ENCODE peak calls at places on chromosomes 3 and 15, in nine cellular contexts. Q is RWPE1; V is thyroid gland; R is stimulated activated CD4-positive, alpha-beta T cell treated with anti-CD3 and anti-CD28 coated beads, TNF-alpha, amount 100 ng/mL, for 4 hours; L is activated CD4-positive, alpha-beta T cell treated with anti-CD3 and anti-CD28 coated beads for 4 hours; I is activated T-helper 9 cell treated with anti-CD3 and anti-CD28 coated beads, Interleukin-2, amount 50 U/mL, for 16 hours; P is progenitor cell of endocrine pancreas; N is heart left ventricle; D is iris pigment epithelial cell. S is an unnamed sample.

GRCh38 chr3:56422316-56422715 is 46.0 kb downstream of the ERC2 start:
- DNase-seq in V (no peak), N (no peak), L (no peak), D (no peak), P (no peak), I (no peak), Q (no peak), R (no peak), S (no peak)

GRCh38 chr3:82133070-82133606 is 371.7 kb upstream of the GBE1 start:
- DNase-seq in D (peak), N (peak), Q (peak), L (peak), V (peak), I (no peak), R (no peak), P (peak), S (peak)

GRCh38 chr3:25657293-25657692 is 7.4 kb downstream of the TOP2B start:
- DNase-seq in L (no peak), P (no peak), N (no peak), R (no peak), V (no peak), I (no peak), Q (no peak), D (no peak), S (no peak)

GRCh38 chr3:154074966-154075365 is 46.2 kb upstream of the ARHGEF26 start:
- DNase-seq in D (no peak), Q (no peak), I (no peak), R (no peak), N (no peak), P (no peak), V (no peak), L (no peak), S (no peak)

GRCh38 chr15:68256675-68257450 is 20.7 kb upstream of the FEM1B start:
- DNase-seq in V (peak), D (peak), Q (peak), P (peak), R (peak), N (peak), L (peak), I (peak), S (peak)

GRCh38 chr3:182135056-182135455 is 423.3 kb downstream of the SOX2 start:
- DNase-seq in N (no peak), L (no peak), R (no peak), Q (no peak), D (no peak), V (no peak), P (no peak), I (no peak), S (no peak)

GRCh38 chr3:108341911-108342310 is 45.6 kb downstream of the HHLA2 start:
- DNase-seq in D (no peak), R (no peak), P (no peak), L (no peak), Q (no peak), V (no peak), N (no peak), I (no peak), S (no peak)

GRCh38 chr15:61146643-61147230 is 82.4 kb downstream of the RORA start:
- DNase-seq in L (no peak), I (no peak), P (no peak), N (no peak), V (no peak), R (no peak), D (no peak), Q (no peak), S (no peak)

GRCh38 chr3:179146911-179147570 is 1.1 kb upstream of the PIK3CA start:
- DNase-seq in Q (peak), L (peak), P (no peak), D (peak), V (no peak), N (peak), I (no peak), R (peak), S (no peak)

GRCh38 chr3:42405857-42406256 is 4.6 kb downstream of the LYZL4 start:
- DNase-seq in V (no peak), I (no peak), P (no peak), R (no peak), D (no peak), L (no peak), N (no peak), Q (no peak), S (no peak)

GRCh38 chr3:189860296-189860695 is 229.1 kb downstream of the TP63 start:
- DNase-seq in Q (no peak), N (no peak), L (no peak), P (no peak), V (no peak), I (no peak), D (no peak), R (no peak), S (no peak)

GRCh38 chr15:52208306-52208946 is 17.2 kb upstream of the GNB5 start:
- DNase-seq in V (peak), R (peak), D (peak), Q (peak), N (no peak), I (peak), L (peak), P (peak), S (no peak)

GRCh38 chr3:62600033-62600432 is 226.7 kb upstream of the FEZF2 start:
- DNase-seq in Q (no peak), V (peak), I (no peak), L (no peak), R (no peak), P (no peak), D (no peak), N (no peak), S (no peak)